ENCODE peak calls at places on chromosomes 4 and X, in five cellular contexts. F is astrocyte, U is AG09309, B is T-helper 2 cell, Z is GM19239. T is an unnamed sample.
A peak's percentile ranks its signal among the peaks of the same experiment; 100 is the strongest.

GRCh38 chr4:150310159-150310895 is 232.1 kb downstream of the DCLK2 start:
- DNase-seq in F (peak; percentile 87), U (no peak), B (no peak), Z (no peak), T (no peak)

GRCh38 chrX:20066968-20067708 is 49.6 kb downstream of the MAP7D2 start:
- DNase-seq in F (peak; percentile 43), U (no peak), B (no peak), Z (peak; percentile 35), T (peak; percentile 34)

GRCh38 chrX:39969099-39969825 is 128.5 kb downstream of the BCOR start:
- DNase-seq in F (no peak), U (no peak), B (no peak), Z (no peak), T (no peak)

GRCh38 chr4:187726485-187726884 is 269.1 kb upstream of the ZFP42 start:
- DNase-seq in F (no peak), U (no peak), B (no peak), Z (no peak), T (no peak)

GRCh38 chrX:110394653-110395052 is 36.0 kb downstream of the RTL9 start:
- DNase-seq in F (peak; percentile 70), U (no peak), B (no peak), Z (no peak), T (no peak)

GRCh38 chrX:143781103-143781502 is 60.6 kb upstream of the SPANXN2 start:
- DNase-seq in F (no peak), U (no peak), B (no peak), Z (no peak), T (no peak)

GRCh38 chr4:6050551-6050950 is 32.3 kb upstream of the C4orf50 start:
- DNase-seq in F (no peak), U (no peak), B (no peak), Z (no peak), T (no peak)

GRCh38 chr4:43394976-43395375 is 502.5 kb downstream of the GRXCR1 start:
- DNase-seq in F (peak; percentile 13), U (no peak), B (no peak), Z (no peak), T (no peak)

GRCh38 chr4:86940176-86940575 is 5.4 kb downstream of the AFF1 start:
- DNase-seq in F (no peak), U (no peak), B (no peak), Z (no peak), T (no peak)

T was measured in LNCaP clone FGC.